ENCODE peak calls at places on chromosome 1, in ten cellular contexts. F is NCI-H524; A is midbrain; B is AG08395; P is left kidney; N is neuronal stem cell; V is stimulated activated naive CD8-positive, alpha-beta T cell treated with anti-CD3 and anti-CD28 coated beads, Interleukin-15, Interleukin-2, amounts not matched to agents 100 U/mL and 50 U/mL, for 24 hours; U is nucleus accumbens; R is stromal cell of bone marrow; S is GM19239. D is an unnamed sample.

GRCh38 chr1:210201671-210202070 is 30.9 kb upstream of the SERTAD4 start:
- DNase-seq in F (no peak), A (no peak), B (no peak), P (no peak), N (no peak), V (no peak), U (no peak), R (no peak), S (no peak), D (no peak)

GRCh38 chr1:226429051-226429461 is 21.2 kb upstream of the PARP1 start:
- DNase-seq in F (no peak), A (no peak), B (no peak), P (peak), N (no peak), V (peak), U (no peak), R (no peak), S (no peak), D (no peak)

GRCh38 chr1:151606384-151606783 is 5.5 kb upstream of the SNX27 start:
- DNase-seq in F (no peak), A (no peak), B (no peak), P (no peak), N (no peak), V (no peak), U (no peak), R (no peak), S (no peak), D (no peak)

GRCh38 chr1:99647460-99647859 is 1.5 kb downstream of the PALMD start:
- DNase-seq in F (no peak), A (no peak), B (no peak), P (peak), N (no peak), V (no peak), U (no peak), R (no peak), S (no peak), D (no peak)

GRCh38 chr1:205637854-205638468 is 6.2 kb upstream of the ELK4 start:
- DNase-seq in F (no peak), A (no peak), B (no peak), P (no peak), N (no peak), V (no peak), U (no peak), R (no peak), S (no peak), D (no peak)

GRCh38 chr1:39394598-39394997 is 96.8 kb upstream of the BMP8A start:
- DNase-seq in F (no peak), A (no peak), B (no peak), P (peak), N (no peak), V (no peak), U (no peak), R (no peak), S (no peak), D (no peak)

GRCh38 chr1:204384636-204385354 is 25.1 kb upstream of the PLEKHA6 start:
- DNase-seq in F (no peak), A (peak), B (peak), P (no peak), N (no peak), V (no peak), U (no peak), R (peak), S (no peak), D (peak)

GRCh38 chr1:64006276-64007051 is 197.0 kb upstream of the UBE2U start:
- DNase-seq in F (no peak), A (no peak), B (peak), P (no peak), N (no peak), V (no peak), U (no peak), R (no peak), S (no peak), D (no peak)

GRCh38 chr1:1777950-1778826 is at the start of gene NADK:
- DNase-seq in F (peak), A (peak), B (peak), P (peak), N (peak), V (peak), U (peak), R (no peak), S (peak), D (no peak)

GRCh38 chr1:14737561-14738094 is 139.1 kb downstream of the KAZN start:
- DNase-seq in F (no peak), A (no peak), B (no peak), P (no peak), N (no peak), V (no peak), U (no peak), R (no peak), S (no peak), D (no peak)

GRCh38 chr1:72777918-72778317 is 495.6 kb upstream of the NEGR1 start:
- DNase-seq in F (no peak), A (no peak), B (peak), P (no peak), N (no peak), V (no peak), U (no peak), R (no peak), S (no peak), D (no peak)

GRCh38 chr1:5980314-5981008 is 11.8 kb downstream of the NPHP4 start:
- DNase-seq in F (peak), A (no peak), B (peak), P (peak), N (peak), V (no peak), U (no peak), R (no peak), S (no peak), D (no peak)

GRCh38 chr1:94036721-94037120 is 84.2 kb downstream of the ABCA4 start:
- DNase-seq in F (no peak), A (no peak), B (no peak), P (no peak), N (no peak), V (no peak), U (no peak), R (peak), S (no peak), D (no peak)

GRCh38 chr1:91015794-91016550 is 5.9 kb downstream of the ZNF644 start:
- DNase-seq in F (no peak), A (no peak), B (no peak), P (no peak), N (no peak), V (no peak), U (no peak), R (no peak), S (no peak), D (no peak)

GRCh38 chr1:116168277-116169032 is 57.3 kb downstream of the MAB21L3 start:
- DNase-seq in F (no peak), A (peak), B (peak), P (peak), N (peak), V (peak), U (peak), R (peak), S (peak), D (peak)

GRCh38 chr1:64470670-64471217 is 815 bp downstream of the CACHD1 start:
- DNase-seq in F (peak), A (no peak), B (peak), P (peak), N (no peak), V (peak), U (no peak), R (no peak), S (no peak), D (no peak)

GRCh38 chr1:48526045-48526714 is 54.2 kb upstream of the SPATA6 start:
- DNase-seq in F (peak), A (peak), B (peak), P (no peak), N (no peak), V (no peak), U (peak), R (peak), S (no peak), D (no peak)

GRCh38 chr1:42178249-42178648 is 13.7 kb upstream of the GUCA2A start:
- DNase-seq in F (no peak), A (no peak), B (no peak), P (no peak), N (no peak), V (no peak), U (no peak), R (no peak), S (no peak), D (no peak)

GRCh38 chr1:39850606-39851216 is 32.6 kb downstream of the TRIT1 start:
- DNase-seq in F (no peak), A (no peak), B (no peak), P (no peak), N (no peak), V (no peak), U (no peak), R (no peak), S (no peak), D (no peak)

GRCh38 chr1:167987174-167987573 is 50.3 kb upstream of the MPC2 start:
- DNase-seq in F (no peak), A (no peak), B (no peak), P (no peak), N (no peak), V (no peak), U (no peak), R (no peak), S (no peak), D (no peak)

GRCh38 chr1:25912076-25912831 is 6.0 kb upstream of the STMN1 start:
- DNase-seq in F (no peak), A (no peak), B (peak), P (no peak), N (no peak), V (no peak), U (no peak), R (peak), S (no peak), D (peak)

GRCh38 chr1:58814251-58815068 is 30.6 kb upstream of the JUN start:
- DNase-seq in F (no peak), A (no peak), B (no peak), P (peak), N (peak), V (no peak), U (no peak), R (no peak), S (no peak), D (no peak)

GRCh38 chr1:204641455-204641854 is 44.1 kb downstream of the LRRN2 start:
- DNase-seq in F (no peak), A (no peak), B (no peak), P (no peak), N (no peak), V (no peak), U (no peak), R (no peak), S (no peak), D (no peak)

GRCh38 chr1:44002606-44003157 is 11.3 kb downstream of the CCDC24 start:
- DNase-seq in F (no peak), A (no peak), B (no peak), P (no peak), N (no peak), V (no peak), U (no peak), R (no peak), S (no peak), D (no peak)

GRCh38 chr1:168419746-168420145 is 124.1 kb downstream of the XCL2 start:
- DNase-seq in F (no peak), A (no peak), B (peak), P (no peak), N (no peak), V (no peak), U (no peak), R (no peak), S (no peak), D (no peak)

GRCh38 chr1:160244209-160244608 is 18.1 kb downstream of the DCAF8 start:
- DNase-seq in F (peak), A (no peak), B (no peak), P (peak), N (no peak), V (no peak), U (no peak), R (no peak), S (no peak), D (no peak)

GRCh38 chr1:202691846-202692245 is 18.4 kb downstream of the SYT2 start:
- DNase-seq in F (peak), A (no peak), B (no peak), P (no peak), N (no peak), V (no peak), U (no peak), R (no peak), S (no peak), D (no peak)

GRCh38 chr1:233289676-233290075 is 5.8 kb downstream of the PCNX2 start:
- DNase-seq in F (no peak), A (no peak), B (no peak), P (no peak), N (no peak), V (no peak), U (no peak), R (no peak), S (no peak), D (no peak)

GRCh38 chr1:18957136-18957521 is 653 bp upstream of the IFFO2 start:
- DNase-seq in F (no peak), A (no peak), B (no peak), P (no peak), N (no peak), V (peak), U (no peak), R (no peak), S (no peak), D (no peak)

GRCh38 chr1:21734526-21734925 is 48.4 kb downstream of the USP48 start:
- DNase-seq in F (no peak), A (no peak), B (peak), P (no peak), N (no peak), V (no peak), U (no peak), R (no peak), S (no peak), D (no peak)

GRCh38 chr1:8600336-8600735 is 217.1 kb downstream of the RERE start:
- DNase-seq in F (no peak), A (no peak), B (no peak), P (no peak), N (no peak), V (no peak), U (no peak), R (no peak), S (no peak), D (no peak)

GRCh38 chr1:19597463-19598309 is 46.4 kb upstream of the NBL1 start:
- DNase-seq in F (peak), A (no peak), B (peak), P (peak), N (no peak), V (no peak), U (no peak), R (no peak), S (no peak), D (no peak)